ENCODE peak calls at places on chromosomes 2 and 18, in ten cellular contexts. I, X, U, Y, V, G, R, L, O and W are unnamed samples.

GRCh38 chr2:239930378-239930777 is 94.8 kb downstream of the NDUFA10 start:
- DNase-seq in X (no peak), V (peak; percentile 19), I (no peak), L (no peak), R (no peak), U (no peak), G (no peak), O (no peak), Y (no peak), W (no peak)

GRCh38 chr2:33443272-33443829 is 33.1 kb upstream of the RASGRP3 start:
- DNase-seq in L (peak; percentile 65), Y (no peak), G (no peak), R (no peak), I (no peak), U (no peak), X (no peak), V (no peak), O (no peak), W (no peak)

GRCh38 chr2:235702186-235702585 is 208.3 kb downstream of the AGAP1 start:
- DNase-seq in X (no peak), U (no peak), Y (no peak), I (no peak), L (no peak), G (no peak), V (no peak), R (no peak), O (no peak), W (no peak)

GRCh38 chr2:34178482-34178881 is 579.4 kb upstream of the FAM98A start:
- DNase-seq in U (no peak), G (no peak), L (no peak), X (no peak), I (no peak), V (no peak), R (no peak), Y (no peak), O (no peak), W (no peak)

GRCh38 chr2:215685218-215685962 is 249.5 kb upstream of the FN1 start:
- DNase-seq in Y (no peak), U (no peak), X (no peak), V (no peak), R (no peak), O (no peak), G (no peak), I (peak; percentile 58), L (peak; percentile 75), W (no peak)

GRCh38 chr18:13532406-13533075 is 193.8 kb downstream of the FAM210A start:
- DNase-seq in I (no peak), V (no peak), O (no peak), U (no peak), L (no peak), R (no peak), G (no peak), Y (no peak), X (no peak), W (no peak)

GRCh38 chr2:101119431-101119830 is 31.8 kb downstream of the TBC1D8 start:
- DNase-seq in L (peak; percentile 82), O (no peak), U (no peak), Y (peak; percentile 36), X (no peak), R (no peak), G (no peak), V (no peak), I (peak; percentile 65), W (no peak)

GRCh38 chr2:172012688-172013358 is 13.1 kb downstream of the METAP1D start:
- DNase-seq in U (no peak), V (no peak), O (no peak), L (no peak), G (no peak), X (no peak), Y (no peak), I (no peak), R (no peak), W (no peak)

GRCh38 chr18:26383454-26384270 is 157.4 kb downstream of the TAF4B start:
- DNase-seq in U (no peak), L (peak; percentile 78), I (peak; percentile 57), V (no peak), R (peak; percentile 47), X (peak; percentile 32), G (no peak), Y (peak; percentile 31), O (no peak), W (peak; percentile 23)

GRCh38 chr2:215683295-215683694 is 247.4 kb upstream of the FN1 start:
- DNase-seq in U (no peak), V (no peak), G (no peak), I (no peak), R (no peak), L (no peak), X (no peak), O (no peak), Y (no peak), W (no peak)

GRCh38 chr2:48572797-48573196 is 42.8 kb downstream of the STON1 start:
- DNase-seq in G (no peak), V (no peak), O (no peak), X (no peak), Y (no peak), I (no peak), U (no peak), R (no peak), L (no peak), W (no peak)